ENCODE peak calls at places on chromosome 1, in six cellular contexts. D is stimulated activated CD4-positive, alpha-beta T cell treated with anti-CD3 and anti-CD28 coated beads, Interleukin-15, amount 100 ng/mL, for 24 hours; A is RPMI8226; T is Daoy; E is activated T-cell treated with anti-CD3 and anti-CD28 coated beads for 1 hour; S is activated naive CD4-positive, alpha-beta T cell treated with anti-CD3 and anti-CD28 coated beads for 36 hours. H is an unnamed sample.

GRCh38 chr1:12296623-12297022 is 66.8 kb downstream of the VPS13D start:
- DNase-seq in T (peak), E (no peak), S (no peak), A (no peak), D (no peak), H (peak)

GRCh38 chr1:234368320-234369032 is 4.8 kb upstream of the COA6 start:
- DNase-seq in E (no peak), S (peak), D (peak), T (no peak), A (no peak), H (no peak)

GRCh38 chr1:10905841-10906655 is 106.4 kb upstream of the TARDBP start:
- DNase-seq in A (no peak), T (no peak), D (no peak), E (no peak), S (no peak), H (no peak)

GRCh38 chr1:8347635-8348034 is 29.7 kb downstream of the SLC45A1 start:
- DNase-seq in S (no peak), E (no peak), D (no peak), A (no peak), T (peak), H (peak)

GRCh38 chr1:119372493-119373086 is 4.0 kb downstream of the HAO2 start:
- DNase-seq in E (no peak), D (peak), S (peak), A (peak), T (peak), H (peak)

GRCh38 chr1:12142141-12142823 is 24.5 kb upstream of the TNFRSF1B start:
- DNase-seq in A (no peak), D (no peak), E (no peak), S (no peak), T (no peak), H (no peak)

GRCh38 chr1:204280562-204280961 is 66.8 kb upstream of the GOLT1A start:
- DNase-seq in A (no peak), D (no peak), S (no peak), E (no peak), T (no peak), H (no peak)

GRCh38 chr1:60213253-60213652 is 139.7 kb upstream of the C1orf87 start:
- DNase-seq in D (no peak), T (no peak), S (no peak), A (no peak), E (no peak), H (no peak)

GRCh38 chr1:113976609-113977278 is 2.5 kb upstream of the OLFML3 start:
- DNase-seq in E (no peak), T (no peak), A (no peak), D (no peak), S (no peak), H (peak)

GRCh38 chr1:85502625-85503083 is 37.7 kb upstream of the DDAH1 start:
- DNase-seq in T (peak), A (peak), S (no peak), E (no peak), D (peak), H (peak)

GRCh38 chr1:98454666-98455065 is 206.9 kb upstream of the SNX7 start:
- DNase-seq in D (no peak), T (no peak), E (no peak), S (no peak), A (no peak), H (no peak)

GRCh38 chr1:191608367-191608766 is 549.9 kb upstream of the RGS18 start:
- DNase-seq in T (no peak), D (no peak), E (no peak), A (peak), S (no peak), H (no peak)

GRCh38 chr1:2046225-2046917 is 3.8 kb upstream of the PRKCZ start:
- DNase-seq in T (peak), D (peak), S (peak), E (no peak), A (peak), H (no peak)

H was measured in RPMI7951.